ENCODE peak calls at places on chromosome 11, in nine cellular contexts. D is mammary epithelial cell; V is spleen; N is mucosa of descending colon; Z is astrocyte; E is pancreas; B is effector memory CD4-positive, alpha-beta T cell; C is ovary; Y is CD8-positive, alpha-beta memory T cell. O is an unnamed sample.

GRCh38 chr11:75078233-75078632 is 18.4 kb downstream of the OR2AT4 start:
- DNase-seq in Y (no peak), N (no peak), B (no peak), Z (peak; percentile 12), C (no peak), E (no peak), D (peak; percentile 36), V (no peak), O (no peak)

GRCh38 chr11:119479685-119480275 is 56.8 kb upstream of the THY1 start:
- DNase-seq in Y (no peak), C (no peak), B (no peak), D (peak; percentile 45), V (no peak), N (no peak), E (no peak), Z (peak; percentile 32), O (no peak)

GRCh38 chr11:100031973-100032372 is 655.1 kb upstream of the ARHGAP42 start:
- DNase-seq in Z (no peak), D (no peak), C (no peak), N (no peak), Y (no peak), E (no peak), V (no peak), B (no peak), O (no peak)

GRCh38 chr11:31443802-31444201 is 65.6 kb downstream of the IMMP1L start:
- DNase-seq in D (no peak), C (no peak), Z (no peak), E (no peak), Y (no peak), V (no peak), N (no peak), B (no peak), O (no peak)

GRCh38 chr11:77312107-77312506 is 10.6 kb upstream of the GDPD4 start:
- DNase-seq in V (no peak), Z (no peak), D (no peak), N (no peak), B (no peak), C (no peak), E (no peak), Y (no peak), O (no peak)

GRCh38 chr11:71535825-71536224 is 2.0 kb upstream of the KRTAP5-8 start:
- DNase-seq in V (no peak), Z (no peak), C (no peak), E (no peak), Y (no peak), N (no peak), B (no peak), D (no peak), O (no peak)

GRCh38 chr11:67495234-67496005 is 9.7 kb downstream of the PITPNM1 start:
- DNase-seq in V (no peak), N (no peak), D (no peak), B (no peak), C (no peak), Z (no peak), Y (no peak), E (no peak), O (no peak)

GRCh38 chr11:69707156-69707555 is 3.3 kb upstream of the FGF19 start:
- DNase-seq in D (peak; percentile 90), E (no peak), B (no peak), Y (no peak), C (no peak), Z (no peak), N (peak; percentile 58), V (no peak), O (no peak)

GRCh38 chr11:94897330-94897768 is 76.0 kb downstream of the CWC15 start:
- DNase-seq in N (no peak), V (no peak), C (peak; percentile 25), D (peak; percentile 21), Z (peak; percentile 22), Y (no peak), E (peak; percentile 58), B (no peak), O (peak; percentile 10)

GRCh38 chr11:70005107-70005818 is 72.9 kb upstream of the ANO1 start:
- DNase-seq in N (no peak), D (no peak), C (no peak), V (no peak), Y (no peak), E (no peak), Z (peak; percentile 83), B (no peak), O (no peak)

GRCh38 chr11:36131719-36132349 is 157.4 kb downstream of the COMMD9 start:
- DNase-seq in N (no peak), B (no peak), D (no peak), V (no peak), Z (no peak), C (peak; percentile 63), Y (no peak), E (peak; percentile 28), O (no peak)

GRCh38 chr11:93344855-93345333 is 14.4 kb downstream of the DEUP1 start:
- DNase-seq in D (no peak), Z (no peak), N (no peak), Y (no peak), B (no peak), V (no peak), E (no peak), C (no peak), O (no peak)

DNA sequence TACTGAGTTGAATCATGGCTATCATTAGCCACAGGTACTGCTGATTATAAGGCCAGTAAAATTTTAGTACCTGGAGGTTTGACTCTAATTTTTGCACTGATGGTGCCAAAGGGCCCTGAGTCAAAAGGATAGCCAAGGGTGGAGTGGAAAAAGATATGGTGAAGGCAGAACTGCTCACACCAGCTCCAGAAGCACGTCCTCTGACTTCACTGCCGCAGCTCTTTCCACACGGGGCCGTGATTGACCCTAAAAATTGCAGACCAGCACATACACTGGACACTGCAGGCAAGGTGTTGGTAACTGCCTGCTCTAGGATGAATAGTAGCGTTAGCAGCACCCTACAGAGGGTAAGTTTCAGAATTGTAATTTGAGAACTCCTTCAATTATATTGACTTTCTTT is 25.4 kb upstream of the GRIK4 start:
- DNase-seq in D (no peak), Y (no peak), C (no peak), N (no peak), B (no peak), Z (no peak), E (no peak), V (no peak), O (no peak)
- H3K36me3 ChIP-seq in D (peaks cover 2% of the 10 kb centered on the region), Y (no peaks in the 10 kb centered on the region), C (no peaks in the 10 kb centered on the region), N (no peaks in the 10 kb centered on the region), B (no peaks in the 10 kb centered on the region), Z (peaks cover 31% of the 10 kb centered on the region), E (peaks cover 4% of the 10 kb centered on the region), V (peaks cover 55% of the 10 kb centered on the region), O (peaks cover 16% of the 10 kb centered on the region)

GRCh38 chr11:494761-495536 is 12.1 kb downstream of the RNH1 start:
- DNase-seq in B (no peak), V (no peak), Z (no peak), E (no peak), Y (no peak), C (no peak), D (no peak), N (no peak), O (no peak)
- H3K36me3 ChIP-seq in B (peaks cover 54% of the 10 kb centered on the region), V (peaks cover 93% of the 10 kb centered on the region), Z (peaks cover 20% of the 10 kb centered on the region), E (peaks cover 33% of the 10 kb centered on the region), Y (peaks cover 30% of the 10 kb centered on the region), C (no peaks in the 10 kb centered on the region), D (peaks cover 16% of the 10 kb centered on the region), N (peaks cover 13% of the 10 kb centered on the region), O (peaks cover 45% of the 10 kb centered on the region)

GRCh38 chr11:65205602-65205967 is 23.9 kb downstream of the CAPN1 start:
- DNase-seq in V (no peak), Z (no peak), Y (no peak), C (no peak), E (no peak), B (no peak), D (no peak), N (no peak), O (no peak)
- H3K36me3 ChIP-seq in V (peaks cover 99% of the 10 kb centered on the region), Z (peaks cover 13% of the 10 kb centered on the region), Y (peaks cover 25% of the 10 kb centered on the region), C (no peaks in the 10 kb centered on the region), E (peaks cover 43% of the 10 kb centered on the region), B (peaks cover 50% of the 10 kb centered on the region), D (peaks cover 39% of the 10 kb centered on the region), N (peaks cover 6% of the 10 kb centered on the region), O (peaks cover 44% of the 10 kb centered on the region)

DNA sequence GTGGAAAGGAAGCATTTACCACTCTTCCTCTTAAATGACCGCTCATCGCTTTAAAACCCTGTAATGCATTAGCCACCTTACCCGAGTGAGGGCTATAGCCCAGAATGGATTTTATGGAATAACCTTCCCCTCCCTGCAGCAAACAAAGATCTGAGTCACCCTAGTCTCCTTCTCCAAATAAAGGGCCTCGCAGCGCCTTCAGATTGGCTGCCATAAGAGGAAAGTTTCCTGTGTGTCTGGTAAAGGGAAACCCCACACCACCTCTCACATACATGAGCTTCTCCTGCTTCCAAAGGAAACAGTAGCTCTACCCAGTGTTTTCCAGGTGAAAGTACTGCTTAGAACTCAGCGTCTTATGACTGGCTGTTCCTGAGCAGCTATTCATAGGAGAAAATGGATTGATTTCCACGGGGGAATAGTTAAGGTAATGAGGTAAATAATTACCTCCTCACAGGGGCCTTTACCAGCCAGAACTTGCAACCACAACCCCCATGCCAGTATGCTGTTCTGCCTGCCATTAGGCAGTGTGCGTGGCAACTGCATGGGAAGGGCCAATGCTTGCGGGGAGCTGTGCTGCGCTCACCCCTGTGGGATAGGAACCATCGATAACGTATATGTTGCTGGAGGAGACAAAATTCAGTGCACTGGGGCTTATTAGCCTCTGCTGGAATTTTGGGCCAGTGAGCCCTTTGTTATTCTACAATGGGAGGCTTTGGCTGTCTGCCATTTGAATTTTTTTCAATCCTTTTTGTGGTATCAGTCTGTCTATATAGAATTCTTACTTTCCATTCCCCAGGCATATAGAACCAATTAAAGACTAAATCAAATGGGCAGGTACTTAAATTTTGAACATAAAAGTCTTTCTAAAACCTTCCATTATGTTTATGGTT is 47.5 kb downstream of the PPP2R1B start:
- DNase-seq in E (peak; percentile 56), N (no peak), Z (peak; percentile 86), V (no peak), B (no peak), D (peak; percentile 68), Y (no peak), C (no peak), O (no peak)
- H3K36me3 ChIP-seq in E (peaks cover 21% of the 10 kb centered on the region), N (peaks cover 4% of the 10 kb centered on the region), Z (peaks cover 41% of the 10 kb centered on the region), V (peaks cover 82% of the 10 kb centered on the region), B (peaks cover 32% of the 10 kb centered on the region), D (peaks cover 20% of the 10 kb centered on the region), Y (peaks cover 36% of the 10 kb centered on the region), C (no peaks in the 10 kb centered on the region), O (peaks cover 59% of the 10 kb centered on the region)

GRCh38 chr11:63904743-63905142 is 12.2 kb downstream of the RCOR2 start:
- DNase-seq in V (no peak), C (no peak), Y (no peak), E (no peak), N (no peak), Z (no peak), B (no peak), D (no peak), O (no peak)

GRCh38 chr11:63901660-63902059 is 15.3 kb downstream of the RCOR2 start:
- DNase-seq in V (no peak), Y (no peak), D (no peak), E (no peak), Z (no peak), C (no peak), N (no peak), B (no peak), O (peak; percentile 38)

GRCh38 chr11:63906087-63906486 is 10.9 kb downstream of the RCOR2 start:
- DNase-seq in B (no peak), Y (no peak), V (no peak), E (no peak), Z (no peak), N (no peak), C (no peak), D (no peak), O (no peak)

GRCh38 chr11:63905179-63905578 is 11.8 kb downstream of the RCOR2 start:
- DNase-seq in Z (no peak), V (no peak), Y (no peak), D (no peak), C (no peak), B (no peak), E (no peak), N (no peak), O (no peak)

GRCh38 chr11:63903884-63904283 is 13.1 kb downstream of the RCOR2 start:
- DNase-seq in C (no peak), Y (no peak), E (no peak), B (no peak), N (no peak), Z (no peak), V (no peak), D (no peak), O (no peak)
- H3K36me3 ChIP-seq in C (no peaks in the 10 kb centered on the region), Y (peaks cover 60% of the 10 kb centered on the region), E (peaks cover 52% of the 10 kb centered on the region), B (peaks cover 94% of the 10 kb centered on the region), N (peaks cover 31% of the 10 kb centered on the region), Z (peaks cover 20% of the 10 kb centered on the region), V (peaks cover 100% of the 10 kb centered on the region), D (peaks cover 40% of the 10 kb centered on the region), O (peaks cover 91% of the 10 kb centered on the region)